ENCODE peak calls at places on chromosome 20, in four cellular contexts. U, B, S and A are unnamed samples.

GRCh38 chr20:33318096-33318429 is 35.0 kb downstream of the BPIFB1 start:
- DNase-seq in B (no peak), S (no peak), U (no peak), A (no peak)

GRCh38 chr20:41407617-41408016 is 41.0 kb upstream of the EMILIN3 start:
- DNase-seq in S (no peak), U (peak; percentile 70), B (no peak), A (peak; percentile 15)

GRCh38 chr20:45611054-45611453 is 18.5 kb upstream of the WFDC10A start:
- DNase-seq in U (no peak), S (peak; percentile 85), B (no peak), A (peak; percentile 78)

GRCh38 chr20:53786445-53787267 is 193.0 kb upstream of the ZNF217 start:
- DNase-seq in S (peak; percentile 71), B (peak; percentile 22), U (no peak), A (no peak)

GRCh38 chr20:57048027-57048869 is 218.2 kb downstream of the BMP7 start:
- DNase-seq in B (peak; percentile 44), U (peak; percentile 76), S (peak; percentile 70), A (peak; percentile 70)

GRCh38 chr20:4109307-4109564 is 93.9 kb upstream of the RNF24 start:
- DNase-seq in S (no peak), B (no peak), U (no peak), A (no peak)

GRCh38 chr20:35273449-35274171 is 4.3 kb downstream of the MMP24OS start:
- DNase-seq in S (no peak), U (no peak), B (peak; percentile 28), A (no peak)

GRCh38 chr20:53579581-53580375 is 13.9 kb downstream of the ZNF217 start:
- DNase-seq in B (peak; percentile 57), U (no peak), S (peak; percentile 99), A (no peak)

GRCh38 chr20:22339091-22339881 is 245.1 kb downstream of the FOXA2 start:
- DNase-seq in B (peak; percentile 65), U (peak; percentile 75), S (peak; percentile 95), A (peak; percentile 79)

DNA sequence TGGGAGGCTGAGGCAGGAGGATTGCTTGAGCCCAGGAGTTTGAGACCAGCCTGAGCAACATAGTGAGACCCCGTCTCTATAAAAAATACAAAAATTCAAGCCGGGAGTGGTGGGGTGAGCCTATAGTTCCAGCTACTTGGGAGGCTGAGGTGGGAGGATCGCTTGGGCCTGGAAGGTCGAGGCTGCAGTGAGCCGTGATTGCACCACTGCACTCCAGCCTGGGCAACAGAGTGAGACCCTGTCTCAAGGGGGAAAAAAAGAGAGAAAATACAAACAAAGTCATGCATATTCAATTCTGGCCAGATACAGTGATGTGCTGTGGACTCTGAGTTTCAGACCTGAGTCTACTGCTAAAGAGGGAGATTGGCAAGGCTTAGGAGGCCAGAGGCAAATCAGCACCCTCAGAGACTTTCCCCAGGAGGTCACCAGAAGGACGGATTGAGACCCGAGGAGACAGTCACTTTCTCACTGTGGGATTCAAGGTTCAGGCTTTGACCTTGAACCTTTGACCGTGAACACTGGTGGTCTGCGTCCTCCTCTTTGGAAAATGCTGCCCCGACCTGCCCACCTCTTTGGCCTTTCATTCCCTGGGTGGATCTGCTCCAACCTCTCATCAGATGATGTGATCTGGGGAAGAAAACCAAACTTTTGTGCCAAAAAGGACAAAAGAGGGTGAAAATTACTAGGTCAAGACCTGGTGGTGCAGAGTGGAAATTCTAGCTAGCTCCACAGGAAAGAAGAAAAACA is 31.2 kb downstream of the TGM2 start:
- DNase-seq in B (no peak), S (no peak), U (no peak), A (no peak)
- H3K4me1 ChIP-seq in B (no peaks in the 10 kb centered on the region), S (peaks cover 35% of the 10 kb centered on the region), U (no peaks in the 10 kb centered on the region), A (peaks cover 9% of the 10 kb centered on the region)

DNA sequence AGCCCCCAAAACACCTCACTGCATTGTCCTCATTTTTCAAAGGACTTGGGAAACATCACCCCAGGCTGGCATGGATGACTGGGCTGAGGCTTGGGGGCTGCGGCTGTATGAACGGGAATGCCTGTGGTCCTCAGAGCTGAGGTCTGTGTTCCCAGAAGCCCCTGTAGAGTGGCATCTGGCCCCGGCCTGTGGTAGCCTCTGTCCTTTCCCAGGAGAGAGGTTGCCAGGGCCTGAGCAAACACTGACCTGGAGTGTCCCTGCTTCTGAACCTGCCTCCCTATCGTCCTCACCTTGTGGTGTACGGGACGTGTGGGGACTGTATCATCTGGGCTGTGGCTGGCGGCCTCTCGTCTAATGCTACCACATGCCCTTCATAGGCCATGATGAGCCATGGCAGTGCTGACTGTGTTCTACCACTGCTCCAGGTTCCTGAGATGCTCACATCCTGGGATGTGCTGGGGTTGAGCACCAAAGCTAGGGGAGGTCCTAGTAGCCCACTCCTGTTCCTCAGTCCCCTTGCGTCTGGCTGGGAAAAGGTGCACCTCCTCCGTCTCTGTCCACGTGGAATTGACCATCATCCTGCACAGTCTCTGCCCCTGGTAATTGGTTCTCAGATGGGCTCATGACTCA is 27.5 kb downstream of the PHACTR3 start:
- DNase-seq in U (no peak), B (no peak), S (no peak), A (no peak)
- H3K9me3 ChIP-seq in U (no peaks in the 10 kb centered on the region), B (no peaks in the 10 kb centered on the region), S (no peaks in the 10 kb centered on the region), A (no peaks in the 10 kb centered on the region)

GRCh38 chr20:59994697-59995122 is 36.5 kb downstream of the CDH26 start:
- DNase-seq in B (no peak), S (peak; percentile 92), U (no peak), A (no peak)

GRCh38 chr20:59996112-59996511 is 37.9 kb downstream of the CDH26 start:
- DNase-seq in S (peak; percentile 35), B (no peak), U (no peak), A (no peak)

GRCh38 chr20:59999502-59999901 is 41.3 kb downstream of the CDH26 start:
- DNase-seq in S (no peak), U (no peak), B (no peak), A (no peak)

GRCh38 chr20:60000271-60001026 is 42.2 kb downstream of the CDH26 start:
- DNase-seq in U (no peak), S (peak; percentile 35), B (no peak), A (no peak)

DNA sequence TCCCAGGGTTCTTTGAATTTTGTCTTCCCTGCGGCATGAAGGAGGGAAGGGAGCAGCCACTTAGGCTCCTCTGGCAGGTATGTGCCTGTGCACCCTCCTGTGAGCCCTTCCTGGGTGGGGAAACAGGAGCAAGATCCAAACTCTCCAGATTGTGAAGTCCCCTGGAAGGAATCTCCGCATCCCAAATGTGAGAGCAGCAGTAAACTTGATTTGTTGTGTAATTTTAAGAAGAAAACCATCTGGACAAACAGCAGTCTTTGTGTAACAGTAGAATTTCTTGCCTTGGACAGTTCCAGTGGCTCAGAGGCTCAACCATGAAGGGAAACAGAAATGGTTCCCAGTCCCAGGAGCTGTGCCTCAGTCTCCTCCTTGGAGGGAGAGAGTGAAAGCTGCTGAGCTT is 39.7 kb downstream of the CDH26 start:
- DNase-seq in U (no peak), S (no peak), B (no peak), A (no peak)
- H3K4me1 ChIP-seq in U (no peaks in the 10 kb centered on the region), S (peaks cover 34% of the 10 kb centered on the region), B (no peaks in the 10 kb centered on the region), A (no peaks in the 10 kb centered on the region)

GRCh38 chr20:18326990-18327389 is 38.7 kb downstream of the ZNF133 start:
- DNase-seq in U (no peak), S (no peak), B (no peak), A (no peak)

DNA sequence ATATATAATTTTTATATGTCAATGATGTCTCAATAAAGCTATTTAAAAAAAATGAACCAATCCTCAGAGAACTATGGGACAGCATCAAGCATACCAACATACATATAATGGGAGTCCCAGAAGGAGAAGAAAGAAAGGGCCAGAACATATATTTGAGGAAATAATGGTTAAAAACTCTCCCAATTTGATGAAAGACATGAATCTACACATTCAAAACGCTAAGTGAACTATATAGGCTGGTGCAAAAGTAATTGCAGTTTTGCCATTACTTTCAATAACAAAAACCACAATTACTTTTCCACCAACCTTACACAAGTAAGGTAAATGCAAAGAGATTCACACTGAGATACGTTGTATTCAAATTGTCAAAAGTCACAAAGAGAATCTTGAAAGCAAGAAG is 43.4 kb downstream of the ZNF133 start:
- DNase-seq in S (no peak), B (no peak), U (no peak), A (no peak)
- H3K9me3 ChIP-seq in S (peaks cover 14% of the 10 kb centered on the region), B (peaks cover 18% of the 10 kb centered on the region), U (no peaks in the 10 kb centered on the region), A (no peaks in the 10 kb centered on the region)